ENCODE peak calls at places on chromosomes 2 and 18, in seven cellular contexts. P is H9, D is AG10803, K is GM20000, F is activated B cell treated with CpG ODN at 0.5 μM for 24 hours, N is transverse colon, B is fibroblast of pulmonary artery. T is an unnamed sample.

GRCh38 chr2:25294573-25295462 is 46.9 kb downstream of the DNMT3A start:
- DNase-seq in P (no peak), F (peak), K (peak), B (peak), N (peak), D (peak), T (peak)

GRCh38 chr2:109102588-109103233 is 26.3 kb upstream of the SH3RF3 start:
- DNase-seq in F (no peak), B (no peak), D (no peak), P (peak), K (no peak), N (no peak), T (no peak)

GRCh38 chr2:109213646-109214417 is 84.8 kb downstream of the SH3RF3 start:
- DNase-seq in B (peak), D (peak), K (peak), F (no peak), N (no peak), P (no peak), T (peak)

GRCh38 chr2:208320686-208321085 is 54.6 kb downstream of the PIKFYVE start:
- DNase-seq in K (peak), N (no peak), D (peak), P (no peak), F (no peak), B (peak), T (no peak)

GRCh38 chr2:239204876-239205468 is 195.8 kb downstream of the HDAC4 start:
- DNase-seq in K (no peak), D (no peak), N (no peak), B (no peak), F (no peak), P (no peak), T (no peak)

GRCh38 chr2:56687169-56687568 is 503.4 kb downstream of the CCDC85A start:
- DNase-seq in K (no peak), P (no peak), D (no peak), F (no peak), N (no peak), B (peak), T (no peak)

GRCh38 chr18:42255908-42256765 is 301.1 kb downstream of the PIK3C3 start:
- DNase-seq in F (no peak), N (no peak), D (no peak), P (no peak), K (no peak), B (no peak), T (no peak)

GRCh38 chr18:21146016-21146415 is 34.4 kb upstream of the ROCK1 start:
- DNase-seq in B (no peak), F (no peak), N (no peak), D (no peak), K (no peak), P (no peak), T (no peak)

GRCh38 chr2:56680971-56681631 is 497.3 kb downstream of the CCDC85A start:
- DNase-seq in P (no peak), N (no peak), F (no peak), K (no peak), D (peak), B (peak), T (no peak)

GRCh38 chr2:187906021-187906420 is 351.8 kb upstream of the TFPI start:
- DNase-seq in F (no peak), D (no peak), N (no peak), P (no peak), K (no peak), B (no peak), T (no peak)

GRCh38 chr2:207352978-207353377 is 176.8 kb upstream of the CREB1 start:
- DNase-seq in D (peak), B (no peak), P (no peak), F (no peak), N (no peak), K (no peak), T (no peak)

GRCh38 chr2:39158351-39158750 is 37.5 kb upstream of the SOS1 start:
- DNase-seq in P (no peak), B (peak), D (peak), N (no peak), F (no peak), K (no peak), T (no peak)

GRCh38 chr2:10432315-10433181 is 15.6 kb downstream of the ODC1 start:
- DNase-seq in K (peak), F (no peak), P (peak), N (peak), B (no peak), D (no peak), T (no peak)

GRCh38 chr2:127650041-127650784 is 4.3 kb downstream of the GPR17 start:
- DNase-seq in K (no peak), N (no peak), P (no peak), B (no peak), F (no peak), D (no peak), T (no peak)
- TF ChIP-seq CTCF in K (no peak), N (no peak), P (no peak), B (no peak), F (no peak), D (no peak), T (peak)

GRCh38 chr2:98311771-98312545 is 34.3 kb upstream of the CNGA3 start:
- DNase-seq in P (peak), N (no peak), B (no peak), F (no peak), K (no peak), D (no peak), T (no peak)
- TF ChIP-seq CTCF in P (peak), N (no peak), B (no peak), F (no peak), K (no peak), D (no peak), T (no peak)

GRCh38 chr18:28112056-28112470 is 64.9 kb downstream of the CDH2 start:
- DNase-seq in B (peak), N (no peak), F (no peak), P (no peak), K (no peak), D (peak), T (no peak)

GRCh38 chr18:28110924-28111323 is 66.0 kb downstream of the CDH2 start:
- DNase-seq in F (no peak), K (no peak), B (no peak), N (no peak), P (no peak), D (no peak), T (no peak)

GRCh38 chr18:28108254-28108653 is 68.7 kb downstream of the CDH2 start:
- DNase-seq in P (no peak), K (no peak), D (no peak), N (no peak), F (no peak), B (no peak), T (no peak)

GRCh38 chr18:28109781-28110460 is 67.0 kb downstream of the CDH2 start:
- DNase-seq in B (peak), F (no peak), D (peak), P (no peak), N (no peak), K (no peak), T (no peak)

DNA sequence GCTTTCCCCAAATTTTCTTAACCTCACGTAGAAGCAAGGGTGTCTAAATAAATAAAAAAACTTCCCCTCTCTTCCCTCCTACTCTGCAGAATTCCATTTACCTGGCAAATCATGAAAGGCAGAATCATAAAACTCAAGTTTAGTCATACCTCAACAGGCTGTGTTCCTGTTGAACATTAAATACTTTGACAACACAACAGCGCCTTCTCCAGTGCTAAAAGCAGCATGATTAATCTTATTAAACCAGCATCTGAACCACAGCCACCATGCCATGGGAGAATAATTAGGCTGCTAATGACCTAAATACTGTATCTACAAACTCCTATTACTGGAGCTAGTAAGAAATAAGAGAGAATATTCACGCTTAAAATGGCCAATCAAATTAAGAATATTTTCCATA is 68.1 kb downstream of the CDH2 start:
- DNase-seq in K (no peak), P (no peak), F (no peak), D (peak), N (no peak), B (peak), T (no peak)
- TF ChIP-seq CTCF in K (no peak), P (no peak), F (no peak), D (peak), N (no peak), B (no peak), T (no peak)

GRCh38 chr2:233060500-233061006 is 411 bp downstream of the INPP5D start:
- DNase-seq in N (no peak), D (no peak), P (no peak), K (no peak), B (no peak), F (no peak), T (no peak)
- TF ChIP-seq CTCF in N (no peak), D (no peak), P (no peak), K (no peak), B (no peak), F (no peak), T (no peak)

GRCh38 chr2:168246483-168247340 is 683 bp downstream of the STK39 start:
- DNase-seq in B (peak), D (peak), F (peak), P (peak), N (peak), K (peak), T (peak)
- TF ChIP-seq CTCF in B (no peak), D (peak), F (no peak), P (peak), N (peak), K (no peak), T (peak)

GRCh38 chr2:74093426-74093825 is 54.3 kb downstream of the BOLA3 start:
- DNase-seq in B (no peak), F (no peak), D (no peak), N (no peak), P (no peak), K (no peak), T (no peak)

GRCh38 chr2:74094291-74094690 is 53.4 kb downstream of the BOLA3 start:
- DNase-seq in K (no peak), F (no peak), N (no peak), D (no peak), P (peak), B (no peak), T (no peak)

GRCh38 chr2:74096061-74096460 is 51.7 kb downstream of the BOLA3 start:
- DNase-seq in K (no peak), D (no peak), P (peak), B (no peak), F (no peak), N (peak), T (no peak)

GRCh38 chr2:74093840-74094239 is 53.9 kb downstream of the BOLA3 start:
- DNase-seq in D (no peak), P (peak), F (no peak), B (no peak), N (no peak), K (no peak), T (no peak)

DNA sequence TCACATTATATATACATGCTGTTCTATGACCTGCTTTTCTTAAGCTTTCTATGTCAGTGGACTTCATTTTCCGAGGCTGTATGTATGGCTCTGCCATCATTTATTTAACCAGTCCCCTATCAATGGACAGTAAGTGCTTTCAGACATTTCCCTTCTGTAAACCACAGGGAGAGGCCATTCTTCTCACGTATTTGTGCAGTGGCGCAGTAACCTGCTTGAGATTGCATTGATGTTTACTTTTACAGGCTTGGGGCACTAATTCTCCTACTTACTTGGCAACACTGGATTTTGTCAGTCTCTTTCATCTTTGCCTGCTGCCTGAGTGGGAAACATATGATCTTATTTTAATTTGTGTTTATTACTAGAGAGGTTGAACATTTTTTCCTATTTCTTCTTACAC is 52.1 kb downstream of the BOLA3 start:
- DNase-seq in P (no peak), F (no peak), K (no peak), N (no peak), D (no peak), B (no peak), T (no peak)
- TF ChIP-seq CTCF in P (no peak), F (no peak), K (no peak), N (no peak), D (no peak), B (no peak), T (no peak)